ENCODE peak calls at places on chromosomes 11 and 22, in eight cellular contexts. Y is NCI-H774, P is fibroblast of the conjunctiva, K is H9, V is substantia nigra, U is LHCN-M2, X is NCI-H1417, T is H54. R is an unnamed sample.

GRCh38 chr22:42766860-42767259 is 46.2 kb upstream of the A4GALT start:
- DNase-seq in T (no peak), P (no peak), Y (no peak), K (no peak), V (no peak), U (no peak), X (no peak), R (no peak)

GRCh38 chr11:115134886-115135285 is 369.3 kb downstream of the CADM1 start:
- DNase-seq in U (no peak), V (no peak), K (no peak), Y (no peak), X (no peak), P (no peak), T (no peak), R (no peak)

GRCh38 chr11:64318694-64319420 is 936 bp downstream of the PRDX5 start:
- DNase-seq in U (no peak), P (no peak), Y (no peak), K (no peak), V (peak; percentile 78), X (peak; percentile 43), T (no peak), R (no peak)

GRCh38 chr11:85717360-85717927 is 31.4 kb upstream of the CCDC89 start:
- DNase-seq in K (no peak), Y (no peak), X (no peak), T (no peak), P (no peak), V (no peak), U (peak; percentile 19), R (no peak)

GRCh38 chr22:36052505-36052941 is 23.9 kb upstream of the RBFOX2 start:
- DNase-seq in X (no peak), K (no peak), U (peak; percentile 55), T (peak; percentile 36), Y (no peak), P (no peak), V (no peak), R (no peak)

GRCh38 chr22:49296561-49296960 is 531.1 kb downstream of the BRD1 start:
- DNase-seq in T (no peak), V (no peak), X (no peak), P (no peak), Y (no peak), U (no peak), K (peak; percentile 19), R (no peak)

GRCh38 chr22:50085211-50085999 is at the start of gene MLC1:
- DNase-seq in T (no peak), V (no peak), U (no peak), K (no peak), P (no peak), Y (no peak), X (no peak), R (no peak)

GRCh38 chr11:1131033-1131911 is 26.5 kb upstream of the MUC5AC start:
- DNase-seq in Y (no peak), X (peak; percentile 34), V (no peak), U (no peak), P (no peak), T (no peak), K (peak; percentile 37), R (no peak)

GRCh38 chr11:91239359-91239758 is 985.3 kb upstream of the FAT3 start:
- DNase-seq in P (no peak), K (no peak), T (no peak), X (no peak), U (no peak), Y (no peak), V (no peak), R (no peak)

GRCh38 chr11:61059260-61059752 is 43.0 kb upstream of the CD5 start:
- DNase-seq in K (no peak), X (no peak), V (no peak), U (no peak), Y (no peak), P (no peak), T (no peak), R (no peak)

GRCh38 chr22:24772493-24773220 is 1.9 kb downstream of the PIWIL3 start:
- DNase-seq in T (peak; percentile 29), Y (no peak), X (no peak), K (peak; percentile 79), U (peak; percentile 60), P (peak; percentile 13), V (no peak), R (peak; percentile 57)

GRCh38 chr11:58659910-58660570 is 37.6 kb downstream of the CNTF start:
- DNase-seq in U (no peak), P (no peak), Y (no peak), X (no peak), K (no peak), T (no peak), V (no peak), R (no peak)

GRCh38 chr22:40122792-40123191 is 54.9 kb upstream of the TNRC6B start:
- DNase-seq in K (no peak), X (no peak), Y (no peak), V (no peak), U (no peak), T (no peak), P (no peak), R (no peak)

GRCh38 chr11:79538775-79539174 is 97.9 kb upstream of the TENM4 start:
- DNase-seq in X (no peak), K (no peak), Y (no peak), V (no peak), U (no peak), T (no peak), P (no peak), R (no peak)

GRCh38 chr11:6598555-6598954 is 4.9 kb downstream of the RRP8 start:
- DNase-seq in K (no peak), P (no peak), X (no peak), Y (no peak), V (no peak), T (no peak), U (no peak), R (no peak)

R was measured in COLO829.